ENCODE peak calls at places on chromosomes 11 and 22, in nine cellular contexts. A is midbrain; R is ovary; G is stimulated activated CD4-positive, alpha-beta T cell treated with anti-CD3 and anti-CD28 coated beads, Interleukin-4, amount 100 ng/mL, for 4 hours; Q is hypothalamus; D is LHCN-M2; B is activated T-helper 1 cell treated with anti-CD3 and anti-CD28 coated beads, Interleukin-2, amount 50 U/mL, for 16 hours; O is Jurkat, Clone E6-1; W is AG04449. T is an unnamed sample.

GRCh38 chr11:47552086-47552580 is 799 bp downstream of the CELF1 start:
- DNase-seq in B (no peak), W (no peak), A (no peak), O (no peak), Q (no peak), R (peak; percentile 26), G (no peak), D (peak; percentile 39), T (no peak)

GRCh38 chr11:43943357-43943930 is 1.0 kb downstream of the C11orf96 start:
- DNase-seq in B (no peak), G (no peak), W (no peak), A (no peak), R (no peak), Q (no peak), D (no peak), O (no peak), T (no peak)

GRCh38 chr11:3042496-3043314 is 14.5 kb downstream of the CARS1 start:
- DNase-seq in D (no peak), Q (no peak), W (no peak), G (no peak), O (no peak), A (no peak), R (no peak), B (no peak), T (no peak)

GRCh38 chr11:113184498-113184897 is 129.9 kb upstream of the TTC12 start:
- DNase-seq in O (no peak), Q (no peak), D (peak; percentile 94), A (no peak), G (no peak), B (no peak), R (no peak), W (peak; percentile 46), T (no peak)

GRCh38 chr22:40322061-40322460 is 24.2 kb upstream of the ADSL start:
- DNase-seq in W (no peak), D (no peak), B (no peak), R (no peak), G (no peak), Q (no peak), O (no peak), A (no peak), T (no peak)

GRCh38 chr11:12737024-12737423 is 62.8 kb downstream of the TEAD1 start:
- DNase-seq in D (no peak), B (no peak), A (no peak), O (no peak), Q (no peak), R (no peak), G (no peak), W (no peak), T (no peak)

GRCh38 chr11:12213920-12214319 is 103.5 kb downstream of the MICAL2 start:
- DNase-seq in A (no peak), Q (no peak), R (no peak), W (no peak), D (no peak), G (no peak), O (no peak), B (no peak), T (no peak)

GRCh38 chr11:36455658-36456111 is 54.4 kb downstream of the TRAF6 start:
- DNase-seq in O (no peak), D (peak; percentile 99), W (peak; percentile 99), G (no peak), A (peak; percentile 40), R (peak; percentile 78), Q (peak; percentile 46), B (no peak), T (no peak)

GRCh38 chr11:30992513-30992849 is 377.1 kb downstream of the DCDC1 start:
- DNase-seq in A (no peak), D (no peak), Q (no peak), R (no peak), G (no peak), O (peak; percentile 6), W (no peak), B (no peak), T (no peak)

GRCh38 chr11:19245351-19245750 is 4.6 kb upstream of the E2F8 start:
- DNase-seq in O (no peak), A (no peak), W (no peak), G (no peak), R (no peak), Q (no peak), B (no peak), D (no peak), T (no peak)

GRCh38 chr11:131428853-131429252 is 58.4 kb downstream of the NTM start:
- DNase-seq in O (no peak), G (no peak), R (no peak), Q (no peak), B (no peak), W (no peak), D (no peak), A (no peak), T (no peak)

GRCh38 chr11:18721576-18722292 is 4.3 kb downstream of the IGSF22 start:
- DNase-seq in A (peak; percentile 15), B (no peak), Q (no peak), D (no peak), R (peak; percentile 67), G (peak; percentile 35), W (no peak), O (no peak), T (peak; percentile 27)

GRCh38 chr11:120432056-120433018 is 79.2 kb upstream of the GRIK4 start:
- DNase-seq in R (no peak), Q (no peak), O (no peak), W (peak; percentile 98), A (no peak), G (no peak), B (no peak), D (peak; percentile 99), T (no peak)

GRCh38 chr11:68469642-68470041 is 9.1 kb downstream of the PPP6R3 start:
- DNase-seq in Q (no peak), D (no peak), R (no peak), B (no peak), O (no peak), A (no peak), G (no peak), W (no peak), T (no peak)

GRCh38 chr22:37033605-37034430 is 14.3 kb downstream of the MPST start:
- DNase-seq in W (no peak), R (no peak), B (no peak), A (no peak), D (no peak), G (no peak), Q (no peak), O (no peak), T (no peak)

GRCh38 chr11:69662806-69663205 is 12.3 kb downstream of the LTO1 start:
- DNase-seq in A (no peak), G (no peak), B (no peak), D (no peak), W (no peak), O (no peak), Q (no peak), R (no peak), T (no peak)

GRCh38 chr11:88188251-88189030 is 13.2 kb upstream of the RAB38 start:
- DNase-seq in D (no peak), R (no peak), O (no peak), A (no peak), W (no peak), B (no peak), G (no peak), Q (no peak), T (no peak)

GRCh38 chr11:120174866-120175265 is 36.0 kb upstream of the OAF start:
- DNase-seq in R (no peak), W (no peak), Q (no peak), G (no peak), O (no peak), B (no peak), D (no peak), A (no peak), T (no peak)

GRCh38 chr11:114478768-114479167 is 39.5 kb downstream of the REXO2 start:
- DNase-seq in A (no peak), B (no peak), G (no peak), Q (no peak), O (no peak), W (no peak), R (no peak), D (peak; percentile 49), T (no peak)

GRCh38 chr22:18057568-18058209 is 20.1 kb upstream of the PEX26 start:
- DNase-seq in W (peak; percentile 96), B (no peak), R (peak; percentile 92), Q (peak; percentile 57), A (peak; percentile 39), O (no peak), G (no peak), D (peak; percentile 93), T (no peak)

GRCh38 chr11:64742087-64742939 is 1.6 kb downstream of the RASGRP2 start:
- DNase-seq in A (no peak), B (no peak), O (no peak), Q (no peak), R (no peak), W (no peak), G (peak; percentile 24), D (no peak), T (no peak)

GRCh38 chr11:62124186-62125113 is 639 bp downstream of the INCENP start:
- DNase-seq in Q (no peak), G (peak; percentile 13), W (no peak), D (peak; percentile 74), R (no peak), O (no peak), A (no peak), B (no peak), T (no peak)

GRCh38 chr11:46238967-46239800 is 38.3 kb upstream of the CREB3L1 start:
- DNase-seq in W (no peak), D (peak; percentile 84), O (peak; percentile 44), B (peak; percentile 70), R (peak; percentile 86), Q (peak; percentile 85), G (peak; percentile 79), A (peak; percentile 85), T (peak; percentile 70)

GRCh38 chr22:22168190-22168940 is 76.2 kb upstream of the VPREB1 start:
- DNase-seq in R (no peak), A (no peak), O (peak; percentile 88), G (no peak), W (no peak), D (peak; percentile 62), Q (no peak), B (no peak), T (no peak)

GRCh38 chr11:113874096-113874919 is 1.1 kb downstream of the USP28 start:
- DNase-seq in Q (no peak), G (no peak), O (no peak), D (peak; percentile 20), A (no peak), W (no peak), B (no peak), R (no peak), T (no peak)

GRCh38 chr11:70135142-70136132 is 57.3 kb downstream of the ANO1 start:
- DNase-seq in G (no peak), A (no peak), Q (no peak), B (no peak), R (no peak), O (no peak), W (no peak), D (peak; percentile 44), T (no peak)

GRCh38 chr22:17228725-17229126 is 9.5 kb upstream of the ADA2 start:
- DNase-seq in G (no peak), D (no peak), R (no peak), W (no peak), O (no peak), A (no peak), B (no peak), Q (no peak), T (no peak)